ENCODE peak calls at places on chromosomes 2 and 18, in five cellular contexts. G is Right ventricle myocardium superior, L is caudate nucleus, A is EL, B is T-helper 1 cell. I is an unnamed sample.

GRCh38 chr2:127086800-127087737 is 19.9 kb downstream of the BIN1 start:
- DNase-seq in G (peak; percentile 89), L (no peak), A (no peak), B (no peak), I (no peak)

GRCh38 chr18:74994502-74995403 is 214.2 kb downstream of the PTGR3 start:
- DNase-seq in G (no peak), L (no peak), A (peak; percentile 42), B (no peak), I (no peak)

GRCh38 chr2:230798769-230799399 is 65.9 kb upstream of the ITM2C start:
- DNase-seq in G (no peak), L (no peak), A (peak; percentile 56), B (no peak), I (peak; percentile 15)

GRCh38 chr18:79552696-79553095 is 126.9 kb upstream of the CTDP1 start:
- DNase-seq in G (peak; percentile 34), L (no peak), A (no peak), B (no peak), I (peak; percentile 33)

GRCh38 chr18:22113144-22113813 is 56.1 kb upstream of the GATA6 start:
- DNase-seq in G (peak; percentile 87), L (no peak), A (peak; percentile 10), B (no peak), I (peak; percentile 27)

GRCh38 chr2:134181219-134181618 is 72.7 kb upstream of the MGAT5 start:
- DNase-seq in G (no peak), L (no peak), A (no peak), B (no peak), I (peak; percentile 19)

GRCh38 chr2:119679526-119679837 is 481 bp downstream of the TMEM177 start:
- DNase-seq in G (no peak), L (no peak), A (no peak), B (no peak), I (no peak)

GRCh38 chr2:57899898-57900297 is 146.7 kb upstream of the VRK2 start:
- DNase-seq in G (no peak), L (no peak), A (no peak), B (no peak), I (no peak)

GRCh38 chr2:37625781-37626548 is 45.5 kb downstream of the CDC42EP3 start:
- DNase-seq in G (peak; percentile 45), L (no peak), A (no peak), B (peak; percentile 23), I (peak; percentile 22)

GRCh38 chr2:188765522-188765921 is 208.7 kb upstream of the COL3A1 start:
- DNase-seq in G (no peak), L (no peak), A (peak; percentile 60), B (no peak), I (peak; percentile 41)

GRCh38 chr2:200380139-200380561 is 73.7 kb downstream of the SPATS2L start:
- DNase-seq in G (no peak), L (peak; percentile 13), A (no peak), B (no peak), I (peak; percentile 26)

GRCh38 chr2:180999274-180999964 is 19.0 kb downstream of the UBE2E3 start:
- DNase-seq in G (no peak), L (no peak), A (no peak), B (no peak), I (no peak)

GRCh38 chr18:58993260-58993659 is 128.6 kb downstream of the ZNF532 start:
- DNase-seq in G (no peak), L (no peak), A (peak; percentile 93), B (no peak), I (no peak)

GRCh38 chr2:167271941-167272340 is 383.7 kb downstream of the XIRP2 start:
- DNase-seq in G (no peak), L (no peak), A (peak; percentile 24), B (no peak), I (no peak)

GRCh38 chr18:76490701-76491171 is 4.3 kb downstream of the ZNF516 start:
- DNase-seq in G (peak; percentile 52), L (peak; percentile 40), A (peak; percentile 47), B (no peak), I (peak; percentile 79)

GRCh38 chr18:66668706-66669105 is 64.8 kb upstream of the CDH19 start:
- DNase-seq in G (no peak), L (no peak), A (no peak), B (no peak), I (peak; percentile 15)

GRCh38 chr2:102718387-102719316 is 43.2 kb upstream of the TMEM182 start:
- DNase-seq in G (no peak), L (no peak), A (no peak), B (no peak), I (no peak)

GRCh38 chr2:35582637-35583036 is 772.9 kb upstream of the CRIM1 start:
- DNase-seq in G (no peak), L (no peak), A (no peak), B (no peak), I (no peak)

GRCh38 chr2:128774320-128775063 is 455.8 kb upstream of the HS6ST1 start:
- DNase-seq in G (no peak), L (no peak), A (no peak), B (no peak), I (no peak)

GRCh38 chr2:238567996-238568395 is 141.3 kb downstream of the ASB1 start:
- DNase-seq in G (no peak), L (no peak), A (no peak), B (no peak), I (no peak)

GRCh38 chr2:174633621-174633927 is 36.0 kb upstream of the WIPF1 start:
- DNase-seq in G (no peak), L (no peak), A (peak; percentile 29), B (no peak), I (no peak)

GRCh38 chr2:42171396-42171971 is 2.3 kb downstream of the EML4 start:
- DNase-seq in G (no peak), L (no peak), A (peak; percentile 23), B (no peak), I (no peak)

GRCh38 chr2:179141206-179141605 is 91.3 kb upstream of the CCDC141 start:
- DNase-seq in G (no peak), L (peak; percentile 2), A (no peak), B (no peak), I (no peak)

GRCh38 chr2:177143444-177143843 is 69.2 kb upstream of the HNRNPA3 start:
- DNase-seq in G (no peak), L (no peak), A (peak; percentile 55), B (no peak), I (no peak)

GRCh38 chr2:6233932-6234331 is 541.7 kb downstream of the SOX11 start:
- DNase-seq in G (no peak), L (no peak), A (no peak), B (no peak), I (no peak)

GRCh38 chr2:184371641-184372040 is 226.7 kb upstream of the ZNF804A start:
- DNase-seq in G (no peak), L (no peak), A (no peak), B (no peak), I (no peak)

GRCh38 chr2:232634319-232635150 is 1.1 kb downstream of the EFHD1 start:
- DNase-seq in G (peak; percentile 57), L (no peak), A (peak; percentile 59), B (no peak), I (no peak)

GRCh38 chr2:182077023-182077422 is 91.4 kb downstream of the PPP1R1C start:
- DNase-seq in G (no peak), L (no peak), A (no peak), B (no peak), I (no peak)

GRCh38 chr2:145007673-145008263 is 487.8 kb upstream of the ZEB2 start:
- DNase-seq in G (peak; percentile 43), L (no peak), A (peak; percentile 75), B (no peak), I (no peak)

GRCh38 chr2:170013802-170014551 is 164.0 kb upstream of the MYO3B start:
- DNase-seq in G (no peak), L (no peak), A (no peak), B (no peak), I (peak; percentile 4)

GRCh38 chr2:453132-453531 is 165.2 kb upstream of the ALKAL2 start:
- DNase-seq in G (no peak), L (no peak), A (no peak), B (no peak), I (no peak)

GRCh38 chr2:156339110-156339847 is 6.8 kb upstream of the NR4A2 start:
- DNase-seq in G (no peak), L (no peak), A (no peak), B (no peak), I (peak; percentile 46)